ENCODE peak calls at places on chromosome 18, in seven cellular contexts. H, S, Y, N, X, Q and D are unnamed samples.

GRCh38 chr18:76658627-76659026 is 163.6 kb upstream of the ZNF516 start:
- DNase-seq in H (no peak), S (no peak), Y (no peak), N (peak; percentile 16), X (no peak), Q (no peak), D (no peak)

GRCh38 chr18:41932899-41933298 is 22.1 kb upstream of the PIK3C3 start:
- DNase-seq in H (no peak), S (no peak), Y (no peak), N (no peak), X (no peak), Q (no peak), D (no peak)

GRCh38 chr18:59606193-59607175 is 90.7 kb downstream of the CCBE1 start:
- DNase-seq in H (no peak), S (no peak), Y (no peak), N (no peak), X (no peak), Q (no peak), D (no peak)

GRCh38 chr18:53698907-53699306 is 525.6 kb downstream of the MBD2 start:
- DNase-seq in H (peak; percentile 46), S (no peak), Y (no peak), N (no peak), X (no peak), Q (no peak), D (no peak)

GRCh38 chr18:33755918-33756590 is 178.0 kb downstream of the ASXL3 start:
- DNase-seq in H (peak; percentile 25), S (no peak), Y (no peak), N (no peak), X (no peak), Q (peak; percentile 58), D (no peak)

GRCh38 chr18:77597726-77598125 is 348.1 kb downstream of the GALR1 start:
- DNase-seq in H (no peak), S (no peak), Y (no peak), N (no peak), X (no peak), Q (no peak), D (no peak)

GRCh38 chr18:43271593-43272432 is 5.5 kb downstream of the SYT4 start:
- DNase-seq in H (peak; percentile 23), S (no peak), Y (no peak), N (peak; percentile 23), X (peak; percentile 19), Q (no peak), D (no peak)

GRCh38 chr18:74040459-74041332 is 106.9 kb downstream of the FBXO15 start:
- DNase-seq in H (peak; percentile 61), S (no peak), Y (no peak), N (peak; percentile 58), X (peak; percentile 4), Q (peak; percentile 64), D (no peak)

GRCh38 chr18:73774836-73775509 is 372.7 kb downstream of the FBXO15 start:
- DNase-seq in H (no peak), S (no peak), Y (no peak), N (no peak), X (no peak), Q (no peak), D (peak; percentile 76)

GRCh38 chr18:6553234-6553900 is 138.7 kb upstream of the L3MBTL4 start:
- DNase-seq in H (no peak), S (no peak), Y (no peak), N (no peak), X (no peak), Q (no peak), D (no peak)

GRCh38 chr18:63439334-63439733 is 17.1 kb upstream of the VPS4B start:
- DNase-seq in H (peak; percentile 51), S (peak; percentile 49), Y (no peak), N (peak; percentile 43), X (peak; percentile 70), Q (no peak), D (peak; percentile 37)

GRCh38 chr18:78993014-78993926 is 13.7 kb downstream of the SALL3 start:
- DNase-seq in H (no peak), S (no peak), Y (no peak), N (no peak), X (no peak), Q (no peak), D (no peak)

GRCh38 chr18:57269756-57270534 is 82.4 kb upstream of the ST8SIA3 start:
- DNase-seq in H (no peak), S (no peak), Y (no peak), N (no peak), X (no peak), Q (no peak), D (no peak)

DNA sequence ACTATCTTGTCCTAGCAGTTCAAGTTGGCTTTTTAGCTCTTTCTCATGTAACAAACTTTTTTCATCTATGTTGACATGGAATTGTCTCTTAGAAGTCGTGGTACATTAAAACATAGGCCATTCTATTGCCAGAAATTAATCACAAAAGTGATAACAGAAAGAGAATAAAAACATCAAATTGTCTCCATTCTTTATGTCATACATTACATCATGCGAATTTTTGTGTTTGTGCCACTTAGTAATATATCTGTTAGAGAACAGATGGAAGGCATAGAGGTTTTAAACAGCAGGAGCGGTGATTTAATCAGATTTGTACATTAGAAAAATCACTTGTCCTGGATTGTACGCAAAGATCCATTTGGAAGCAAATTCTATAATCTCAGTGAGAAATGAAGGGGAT is 136.5 kb upstream of the CDH20 start:
- DNase-seq in H (no peak), S (no peak), Y (no peak), N (no peak), X (no peak), Q (no peak), D (no peak)
- H3K36me3 ChIP-seq in H (no peaks in the 10 kb centered on the region), S (no peaks in the 10 kb centered on the region), Y (no peaks in the 10 kb centered on the region), N (no peaks in the 10 kb centered on the region), X (no peaks in the 10 kb centered on the region), Q (no peaks in the 10 kb centered on the region), D (no peaks in the 10 kb centered on the region)

GRCh38 chr18:13520306-13520705 is 206.1 kb downstream of the FAM210A start:
- DNase-seq in H (no peak), S (no peak), Y (no peak), N (no peak), X (no peak), Q (no peak), D (no peak)

GRCh38 chr18:13520741-13521140 is 205.6 kb downstream of the FAM210A start:
- DNase-seq in H (no peak), S (no peak), Y (no peak), N (no peak), X (no peak), Q (no peak), D (no peak)

GRCh38 chr18:13516855-13517254 is 209.5 kb downstream of the FAM210A start:
- DNase-seq in H (no peak), S (no peak), Y (no peak), N (no peak), X (no peak), Q (no peak), D (no peak)

GRCh38 chr18:13517369-13517768 is 209.0 kb downstream of the FAM210A start:
- DNase-seq in H (no peak), S (no peak), Y (no peak), N (no peak), X (no peak), Q (no peak), D (no peak)

GRCh38 chr18:13518382-13518781 is 208.0 kb downstream of the FAM210A start:
- DNase-seq in H (no peak), S (no peak), Y (no peak), N (no peak), X (no peak), Q (no peak), D (no peak)
- H3K36me3 ChIP-seq in H (no peaks in the 10 kb centered on the region), S (no peaks in the 10 kb centered on the region), Y (peaks cover 16% of the 10 kb centered on the region), N (no peaks in the 10 kb centered on the region), X (no peaks in the 10 kb centered on the region), Q (no peaks in the 10 kb centered on the region), D (no peaks in the 10 kb centered on the region)

GRCh38 chr18:9941660-9942059 is 27.8 kb downstream of the VAPA start:
- DNase-seq in H (no peak), S (no peak), Y (no peak), N (no peak), X (no peak), Q (no peak), D (no peak)
- H3K36me3 ChIP-seq in H (no peaks in the 10 kb centered on the region), S (no peaks in the 10 kb centered on the region), Y (peaks cover 61% of the 10 kb centered on the region), N (peaks cover 97% of the 10 kb centered on the region), X (peaks cover 31% of the 10 kb centered on the region), Q (no peaks in the 10 kb centered on the region), D (no peaks in the 10 kb centered on the region)

GRCh38 chr18:58353581-58353980 is 275.3 kb downstream of the ALPK2 start:
- DNase-seq in H (no peak), S (no peak), Y (no peak), N (no peak), X (no peak), Q (no peak), D (no peak)

GRCh38 chr18:58354791-58355190 is 274.1 kb downstream of the ALPK2 start:
- DNase-seq in H (no peak), S (no peak), Y (no peak), N (no peak), X (no peak), Q (no peak), D (no peak)

GRCh38 chr18:58351776-58352175 is 277.1 kb downstream of the ALPK2 start:
- DNase-seq in H (no peak), S (no peak), Y (no peak), N (no peak), X (no peak), Q (no peak), D (no peak)

GRCh38 chr18:58355243-58355642 is 273.6 kb downstream of the ALPK2 start:
- DNase-seq in H (no peak), S (no peak), Y (no peak), N (no peak), X (no peak), Q (no peak), D (no peak)

GRCh38 chr18:58354051-58354450 is 274.8 kb downstream of the ALPK2 start:
- DNase-seq in H (no peak), S (no peak), Y (no peak), N (no peak), X (no peak), Q (no peak), D (no peak)
- H3K36me3 ChIP-seq in H (no peaks in the 10 kb centered on the region), S (no peaks in the 10 kb centered on the region), Y (no peaks in the 10 kb centered on the region), N (peaks cover 24% of the 10 kb centered on the region), X (peaks cover 4% of the 10 kb centered on the region), Q (no peaks in the 10 kb centered on the region), D (no peaks in the 10 kb centered on the region)

GRCh38 chr18:26624443-26624842 is 76.1 kb upstream of the KCTD1 start:
- DNase-seq in H (no peak), S (no peak), Y (no peak), N (no peak), X (no peak), Q (no peak), D (no peak)
- H3K36me3 ChIP-seq in H (no peaks in the 10 kb centered on the region), S (no peaks in the 10 kb centered on the region), Y (no peaks in the 10 kb centered on the region), N (no peaks in the 10 kb centered on the region), X (no peaks in the 10 kb centered on the region), Q (no peaks in the 10 kb centered on the region), D (no peaks in the 10 kb centered on the region)

DNA sequence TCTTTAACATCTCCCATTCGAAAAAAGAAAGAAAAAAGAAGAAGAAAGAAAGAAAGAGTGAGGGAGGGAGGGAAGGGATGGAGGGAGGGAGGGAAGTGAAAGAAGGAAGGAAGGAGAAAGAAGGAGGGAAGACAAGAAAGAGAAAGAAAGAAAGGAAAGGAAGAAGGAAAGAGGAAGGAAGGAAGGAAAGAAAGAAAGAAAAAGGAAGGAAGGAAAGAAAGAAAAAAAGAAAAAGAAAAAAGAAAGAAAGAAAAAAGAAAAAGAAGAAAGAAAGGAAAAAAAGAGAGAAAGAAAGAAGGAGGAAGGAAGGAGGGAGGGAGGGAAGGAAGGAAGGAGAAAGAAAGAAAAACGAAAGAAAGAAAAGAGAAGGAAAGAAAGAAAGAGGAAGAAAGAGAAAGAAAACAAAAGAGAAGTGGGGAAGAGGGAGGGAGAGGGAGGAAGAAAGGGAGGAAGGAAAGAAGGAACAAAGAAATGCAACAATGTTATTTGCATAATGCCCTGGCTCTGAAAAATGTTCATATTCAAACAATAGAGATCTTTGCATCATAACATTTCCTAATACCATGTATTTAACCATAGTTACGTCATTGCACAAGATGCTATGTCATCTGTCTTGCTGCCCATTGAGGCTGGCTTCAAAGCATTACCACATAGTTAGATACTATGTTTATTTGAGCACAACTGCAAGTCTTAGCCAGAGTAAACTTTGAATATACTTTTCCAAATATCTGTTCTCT is 550.6 kb downstream of the DSC3 start:
- DNase-seq in H (no peak), S (no peak), Y (no peak), N (no peak), X (no peak), Q (no peak), D (no peak)
- H3K36me3 ChIP-seq in H (no peaks in the 10 kb centered on the region), S (no peaks in the 10 kb centered on the region), Y (no peaks in the 10 kb centered on the region), N (no peaks in the 10 kb centered on the region), X (no peaks in the 10 kb centered on the region), Q (no peaks in the 10 kb centered on the region), D (no peaks in the 10 kb centered on the region)